ENCODE peak calls at places on chromosomes 6 and 20, in eight cellular contexts. A is neural crest cell, U is NCI-H2081, L is AG08396, V is HTR-8/SVneo, H is germinal center, T is esophagus squamous epithelium, B is NT2/D1. R is an unnamed sample.

GRCh38 chr6:157096522-157096921 is 226.8 kb downstream of the TMEM242 start:
- DNase-seq in A (no peak), T (no peak), B (no peak), L (no peak), V (no peak), H (no peak), U (no peak), R (no peak)

GRCh38 chr20:7085448-7085847 is 318.0 kb downstream of the BMP2 start:
- DNase-seq in V (no peak), L (no peak), A (no peak), T (no peak), U (no peak), H (no peak), B (no peak), R (no peak)

GRCh38 chr6:7051780-7052440 is 55.9 kb upstream of the RREB1 start:
- DNase-seq in B (no peak), H (peak; percentile 73), L (peak; percentile 70), T (no peak), U (peak; percentile 42), A (peak; percentile 25), V (peak; percentile 41), R (peak; percentile 88)

GRCh38 chr6:9499709-9500108 is 915.2 kb downstream of the TFAP2A start:
- DNase-seq in U (no peak), L (no peak), B (no peak), T (no peak), V (no peak), H (no peak), A (no peak), R (no peak)

GRCh38 chr6:34934516-34934915 is 45.5 kb downstream of the ANKS1A start:
- DNase-seq in L (no peak), T (no peak), H (no peak), V (no peak), A (no peak), U (no peak), B (no peak), R (peak; percentile 53)

GRCh38 chr20:13021205-13021970 is 12.6 kb downstream of the SPTLC3 start:
- DNase-seq in L (no peak), U (no peak), A (no peak), V (no peak), B (no peak), T (no peak), H (no peak), R (no peak)

GRCh38 chr6:43246301-43247114 is 3.2 kb downstream of the TTBK1 start:
- DNase-seq in L (no peak), B (peak; percentile 40), V (no peak), H (peak; percentile 53), T (no peak), A (peak; percentile 69), U (peak; percentile 42), R (peak; percentile 71)

GRCh38 chr20:36167826-36168634 is 13.5 kb downstream of the EPB41L1 start:
- DNase-seq in B (no peak), V (peak; percentile 38), U (no peak), H (no peak), L (peak; percentile 49), A (no peak), T (no peak), R (peak; percentile 58)

GRCh38 chr6:65199683-65200082 is 507.3 kb downstream of the EYS start:
- DNase-seq in H (no peak), A (no peak), L (no peak), V (no peak), T (no peak), U (no peak), B (no peak), R (no peak)